ENCODE peak calls at places on chromosomes 4 and X, in ten cellular contexts. A is PC-3, Z is mesendoderm, M is upper lobe of right lung, U is uterus, C is small intestine, P is sigmoid colon, J is MM.1S, S is aorta, V is H1. I is an unnamed sample.
A peak's percentile ranks its signal among the peaks of the same experiment; 100 is the strongest.

GRCh38 chr4:26763649-26764048 is 97.0 kb upstream of the STIM2 start:
- DNase-seq in U (no peak), V (no peak), J (no peak), S (no peak), P (no peak), A (no peak), Z (no peak), M (no peak), C (no peak), I (no peak)

GRCh38 chr4:173272987-173273386 is 61.2 kb downstream of the HMGB2 start:
- DNase-seq in M (no peak), C (no peak), U (no peak), J (no peak), Z (no peak), A (no peak), S (no peak), P (no peak), V (no peak), I (no peak)

GRCh38 chrX:826026-826425 is 195.4 kb downstream of the SHOX start:
- DNase-seq in P (no peak), S (no peak), U (no peak), J (no peak), V (no peak), A (no peak), Z (no peak), C (no peak), M (no peak), I (no peak)

GRCh38 chrX:129721870-129722269 is 16.9 kb upstream of the XPNPEP2 start:
- DNase-seq in S (no peak), U (no peak), V (no peak), Z (peak; percentile 64), A (no peak), P (no peak), M (no peak), C (no peak), J (no peak), I (no peak)

GRCh38 chrX:111492085-111492484 is 19.4 kb upstream of the SERTM2 start:
- DNase-seq in U (no peak), M (no peak), C (no peak), J (no peak), P (no peak), S (no peak), A (no peak), V (no peak), Z (no peak), I (no peak)

GRCh38 chr4:143626134-143626859 is 74.2 kb downstream of the FREM3 start:
- DNase-seq in A (no peak), Z (no peak), V (no peak), U (peak; percentile 75), M (no peak), J (no peak), C (no peak), S (peak; percentile 86), P (peak; percentile 90), I (peak; percentile 46)

GRCh38 chr4:40333921-40334352 is 1.2 kb upstream of the CHRNA9 start:
- DNase-seq in U (no peak), S (no peak), J (no peak), Z (peak; percentile 83), A (peak; percentile 66), V (no peak), M (no peak), C (no peak), P (no peak), I (no peak)

GRCh38 chr4:86043755-86044592 is 315.9 kb downstream of the MAPK10 start:
- DNase-seq in U (no peak), V (no peak), A (peak; percentile 72), S (no peak), P (no peak), M (no peak), Z (peak; percentile 53), C (peak; percentile 48), J (peak; percentile 58), I (peak; percentile 46)

GRCh38 chrX:19956923-19957322 is 33.9 kb downstream of the BCLAF3 start:
- DNase-seq in P (no peak), C (no peak), U (no peak), S (no peak), A (no peak), M (no peak), J (no peak), Z (no peak), V (no peak), I (peak; percentile 4)

GRCh38 chr4:1008840-1009646 is 2.4 kb upstream of the FGFRL1 start:
- DNase-seq in S (no peak), A (no peak), J (no peak), M (peak; percentile 79), Z (peak; percentile 23), P (peak; percentile 79), V (no peak), U (peak; percentile 50), C (no peak), I (peak; percentile 44)

GRCh38 chrX:43003939-43004338 is 226.0 kb upstream of the PPP1R2C start:
- DNase-seq in U (no peak), V (no peak), P (no peak), C (no peak), Z (no peak), J (no peak), M (no peak), S (no peak), A (no peak), I (no peak)

GRCh38 chrX:9282325-9282724 is 182.5 kb upstream of the TBL1X start:
- DNase-seq in C (no peak), S (no peak), Z (no peak), J (no peak), A (no peak), P (no peak), M (no peak), U (no peak), V (no peak), I (no peak)

GRCh38 chrX:100928660-100929613 is at the start of gene XKRX:
- DNase-seq in S (peak; percentile 77), P (no peak), C (peak; percentile 64), U (peak; percentile 18), Z (peak; percentile 77), A (peak; percentile 40), V (no peak), J (peak; percentile 57), M (peak; percentile 86), I (peak; percentile 4)

GRCh38 chrX:12974217-12974796 is 603 bp upstream of the TMSB4X start:
- DNase-seq in J (no peak), C (no peak), M (peak; percentile 80), V (no peak), Z (peak; percentile 59), S (peak; percentile 87), A (peak; percentile 57), U (peak; percentile 62), P (peak; percentile 83), I (peak; percentile 63)

GRCh38 chrX:151393514-151393913 is 3.5 kb upstream of the VMA21 start:
- DNase-seq in Z (peak; percentile 86), C (peak; percentile 18), P (no peak), M (no peak), U (no peak), J (peak; percentile 73), V (no peak), A (no peak), S (no peak), I (no peak)

DNA sequence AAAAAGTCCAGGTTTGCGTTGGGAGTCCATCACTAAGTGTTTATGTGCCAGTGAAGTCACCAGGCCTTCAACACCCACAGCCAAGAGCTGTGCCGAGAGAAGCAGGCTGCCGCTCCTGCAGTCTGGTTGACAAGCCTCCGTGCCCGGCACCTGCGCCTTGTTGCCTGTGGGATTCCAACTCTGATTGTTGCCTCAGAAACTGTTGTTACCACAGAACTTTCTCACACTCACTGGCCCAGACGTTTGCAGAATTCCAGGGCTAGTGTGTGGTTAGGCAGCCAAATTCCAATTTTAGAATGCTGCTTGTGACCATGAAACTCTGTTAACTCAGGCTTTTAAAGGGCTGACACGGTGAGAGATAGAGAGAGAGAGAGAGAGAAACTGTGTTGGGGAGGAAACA is 119.5 kb upstream of the LIMCH1 start:
- DNase-seq in A (peak; percentile 24), J (no peak), Z (peak; percentile 68), V (no peak), S (peak; percentile 81), U (no peak), C (no peak), M (no peak), P (peak; percentile 71), I (peak; percentile 78)
- H3K4me3 ChIP-seq in A (peak overlapping the region; percentile 27), J (no peak overlapping the region), Z (no peak overlapping the region), V (no peak overlapping the region), S (no peak overlapping the region), U (no peak overlapping the region), C (no peak overlapping the region), M (no peak overlapping the region), P (peak overlapping the region; percentile 16), I (no peak overlapping the region)

GRCh38 chr4:184282251-184282713 is 64.6 kb upstream of the ENPP6 start:
- DNase-seq in U (no peak), V (no peak), Z (peak; percentile 20), M (peak; percentile 74), C (peak; percentile 71), P (no peak), S (no peak), A (no peak), J (peak; percentile 90), I (no peak)

GRCh38 chr4:184284336-184284690 is 66.6 kb upstream of the ENPP6 start:
- DNase-seq in Z (no peak), J (peak; percentile 41), C (no peak), M (no peak), A (no peak), S (no peak), P (no peak), U (no peak), V (no peak), I (no peak)

GRCh38 chr4:184281231-184282139 is 63.8 kb upstream of the ENPP6 start:
- DNase-seq in A (no peak), M (no peak), C (no peak), P (no peak), U (no peak), S (no peak), J (peak; percentile 84), Z (no peak), V (no peak), I (no peak)

GRCh38 chr4:184283659-184284335 is 66.1 kb upstream of the ENPP6 start:
- DNase-seq in V (no peak), Z (no peak), A (no peak), M (no peak), J (peak; percentile 58), C (no peak), S (no peak), U (no peak), P (no peak), I (no peak)

GRCh38 chr4:184282895-184283654 is 65.4 kb upstream of the ENPP6 start:
- DNase-seq in A (no peak), Z (no peak), P (no peak), M (no peak), C (no peak), J (peak; percentile 88), S (no peak), V (no peak), U (no peak), I (no peak)
- H3K4me1 ChIP-seq in A (peaks cover 10% of the 10 kb centered on the region), Z (no peaks in the 10 kb centered on the region), P (no peaks in the 10 kb centered on the region), M (peaks cover 23% of the 10 kb centered on the region), C (no peaks in the 10 kb centered on the region), J (peaks cover 78% of the 10 kb centered on the region), S (no peaks in the 10 kb centered on the region), V (no peaks in the 10 kb centered on the region), U (no peaks in the 10 kb centered on the region), I (no peaks in the 10 kb centered on the region)

GRCh38 chr4:102732678-102733445 is 27.9 kb downstream of the MANBA start:
- DNase-seq in V (no peak), U (no peak), S (no peak), C (no peak), J (no peak), A (no peak), P (no peak), Z (no peak), M (no peak), I (no peak)
- H3K27me3 ChIP-seq in V (no peaks in the 10 kb centered on the region), U (no peaks in the 10 kb centered on the region), S (no peaks in the 10 kb centered on the region), C (no peaks in the 10 kb centered on the region), J (no peaks in the 10 kb centered on the region), A (no peaks in the 10 kb centered on the region), P (no peaks in the 10 kb centered on the region), Z (no peaks in the 10 kb centered on the region), M (no peaks in the 10 kb centered on the region), I (no peaks in the 10 kb centered on the region)

GRCh38 chr4:58192217-58192616 is 1082.0 kb upstream of the IGFBP7 start:
- DNase-seq in U (no peak), Z (peak; percentile 79), V (peak; percentile 25), M (no peak), C (no peak), A (no peak), S (no peak), P (no peak), J (no peak), I (no peak)
- H3K4me3 ChIP-seq in U (no peak overlapping the region), Z (no peak overlapping the region), V (no peak overlapping the region), M (no peak overlapping the region), C (no peak overlapping the region), A (no peak overlapping the region), S (no peak overlapping the region), P (no peak overlapping the region), J (no peak overlapping the region), I (no peak overlapping the region)

I was measured in heart right ventricle.